ENCODE peak calls at places on chromosomes 16 and 17, in seven cellular contexts. U is neural progenitor cell, V is HCT116, Y is GM23338, N is PC-3, K is hepatocyte, E is MM.1S. Q is an unnamed sample.

GRCh38 chr17:48519427-48519826 is 11.4 kb downstream of the HOXB1 start:
- DNase-seq in U (no peak), V (no peak), Y (no peak), N (no peak), K (no peak), E (no peak), Q (no peak)

GRCh38 chr16:70375636-70376611 is 29.2 kb downstream of the DDX19A start:
- DNase-seq in U (no peak), V (no peak), Y (no peak), N (no peak), K (no peak), E (no peak), Q (no peak)

GRCh38 chr17:39769974-39770587 is 32.3 kb downstream of the GRB7 start:
- DNase-seq in U (no peak), V (peak), Y (no peak), N (peak), K (peak), E (peak), Q (peak)

GRCh38 chr17:81713556-81714411 is 1.7 kb downstream of the SLC25A10 start:
- DNase-seq in U (peak), V (no peak), Y (no peak), N (peak), K (peak), E (no peak), Q (no peak)

GRCh38 chr17:40598021-40598927 is 33.0 kb upstream of the CCR7 start:
- DNase-seq in U (no peak), V (no peak), Y (no peak), N (no peak), K (no peak), E (no peak), Q (no peak)

GRCh38 chr16:70158261-70158939 is 15.2 kb upstream of the CLEC18C start:
- DNase-seq in U (no peak), V (no peak), Y (peak), N (peak), K (peak), E (no peak), Q (no peak)

GRCh38 chr17:34616148-34616547 is 36.8 kb downstream of the TMEM132E start:
- DNase-seq in U (peak), V (no peak), Y (peak), N (no peak), K (peak), E (no peak), Q (no peak)

GRCh38 chr16:89863741-89864391 is 9.5 kb upstream of the TCF25 start:
- DNase-seq in U (no peak), V (no peak), Y (no peak), N (no peak), K (no peak), E (peak), Q (peak)

GRCh38 chr16:3029499-3030127 is 5.8 kb downstream of the THOC6 start:
- DNase-seq in U (no peak), V (no peak), Y (peak), N (no peak), K (peak), E (no peak), Q (peak)

GRCh38 chr16:4006441-4006989 is 109.7 kb downstream of the ADCY9 start:
- DNase-seq in U (no peak), V (no peak), Y (no peak), N (no peak), K (no peak), E (no peak), Q (no peak)

GRCh38 chr17:61457226-61457983 is 5.2 kb downstream of the TBX4 start:
- DNase-seq in U (peak), V (no peak), Y (peak), N (no peak), K (no peak), E (no peak), Q (peak)

GRCh38 chr17:80811181-80812105 is 180.2 kb upstream of the CHMP6 start:
- DNase-seq in U (no peak), V (no peak), Y (no peak), N (no peak), K (no peak), E (no peak), Q (no peak)

GRCh38 chr17:69314246-69315030 is 12.5 kb downstream of the ABCA5 start:
- DNase-seq in U (peak), V (no peak), Y (peak), N (no peak), K (no peak), E (no peak), Q (no peak)

GRCh38 chr16:50202926-50203624 is 50.0 kb downstream of the TENT4B start:
- DNase-seq in U (no peak), V (peak), Y (no peak), N (peak), K (peak), E (no peak), Q (peak)

GRCh38 chr16:75341934-75342811 is 90.7 kb upstream of the BCAR1 start:
- DNase-seq in U (no peak), V (no peak), Y (no peak), N (peak), K (peak), E (no peak), Q (peak)

GRCh38 chr16:62620259-62620658 is 584.0 kb upstream of the CDH8 start:
- DNase-seq in U (no peak), V (no peak), Y (no peak), N (no peak), K (no peak), E (no peak), Q (peak)

GRCh38 chr17:21072623-21073278 is 29.9 kb upstream of the USP22 start:
- DNase-seq in U (no peak), V (no peak), Y (no peak), N (no peak), K (no peak), E (no peak), Q (no peak)

GRCh38 chr16:84985079-84986065 is 26.0 kb downstream of the ZDHHC7 start:
- DNase-seq in U (no peak), V (no peak), Y (no peak), N (peak), K (no peak), E (no peak), Q (peak)

GRCh38 chr17:81722184-81723120 is 10.4 kb downstream of the SLC25A10 start:
- DNase-seq in U (no peak), V (no peak), Y (no peak), N (peak), K (peak), E (peak), Q (peak)

GRCh38 chr17:32287804-32288511 is 22.3 kb downstream of the RHBDL3 start:
- DNase-seq in U (no peak), V (no peak), Y (no peak), N (no peak), K (no peak), E (no peak), Q (no peak)

DNA sequence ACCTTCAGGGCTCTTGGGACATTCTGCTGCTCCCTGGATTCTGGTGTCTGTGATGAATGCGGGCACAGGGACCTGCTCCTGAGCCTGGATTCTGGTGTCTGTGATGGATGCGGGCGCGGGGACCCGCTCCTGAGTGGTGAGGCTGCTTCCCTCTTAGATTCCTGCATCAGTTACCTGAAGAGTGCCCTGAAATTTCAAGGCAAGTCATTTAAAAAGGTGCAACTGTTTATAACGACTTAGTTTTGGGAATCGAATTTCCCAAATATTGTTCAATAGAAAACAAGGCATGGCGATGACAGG is 7.0 kb downstream of the TMEM204 start:
- DNase-seq in U (no peak), V (no peak), Y (no peak), N (no peak), K (no peak), E (no peak), Q (no peak)
- H3K4me2 ChIP-seq in U (no peak), V (no peak), Y (no peak), N (no peak), K (no peak), E (no peak), Q (no peak)

GRCh38 chr17:63622571-63623390 is 564 bp downstream of the MAP3K3 start:
- DNase-seq in U (peak), V (no peak), Y (peak), N (peak), K (peak), E (peak), Q (peak)
- TF ChIP-seq EZH2phosphoT487 in U (no peak), V (no peak), Y (no peak), N (no peak), K (no peak), E (no peak), Q (no peak)

DNA sequence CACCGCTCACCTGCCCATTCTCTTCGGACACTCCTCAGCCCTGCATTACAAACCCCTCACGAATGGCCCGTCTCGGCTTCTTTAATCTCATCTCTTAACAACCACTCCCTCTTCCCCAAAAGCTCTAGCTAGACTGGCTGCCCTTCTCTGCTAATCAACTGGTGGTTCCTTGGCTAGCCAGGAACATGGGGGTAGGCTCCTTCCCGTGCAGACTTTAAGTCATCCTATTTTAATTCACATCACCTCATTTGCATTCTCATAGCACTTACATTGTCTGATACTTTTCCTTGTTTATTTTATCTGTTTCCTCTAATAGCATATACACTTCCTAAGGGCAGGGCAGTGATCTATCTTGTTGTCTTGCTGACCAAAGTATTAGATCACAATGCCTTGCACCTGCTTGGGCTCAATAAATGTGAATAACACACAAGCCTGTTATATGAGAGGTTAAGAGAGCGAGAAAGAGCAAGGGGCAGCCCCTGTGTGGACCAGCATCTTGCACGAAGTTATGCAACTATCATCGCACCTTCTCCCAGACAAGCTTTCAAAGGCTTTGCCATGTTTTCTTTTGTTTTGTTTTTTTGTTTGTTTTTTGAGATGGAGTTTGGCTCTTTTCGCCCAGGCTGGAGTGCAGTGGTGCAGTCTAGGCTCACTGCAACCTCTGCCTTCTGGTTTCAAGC is 9.8 kb downstream of the TP53 start:
- DNase-seq in U (peak), V (no peak), Y (peak), N (no peak), K (no peak), E (no peak), Q (no peak)
- TF ChIP-seq EZH2 in U (no peak), V (no peak), Y (no peak), N (no peak), K (no peak), E (no peak), Q (no peak)

GRCh38 chr16:72532896-72533295 is 360.9 kb upstream of the PMFBP1 start:
- DNase-seq in U (no peak), V (no peak), Y (peak), N (no peak), K (no peak), E (no peak), Q (no peak)

GRCh38 chr16:72530434-72530833 is 358.5 kb upstream of the PMFBP1 start:
- DNase-seq in U (no peak), V (peak), Y (peak), N (peak), K (no peak), E (peak), Q (peak)
- H3K4me2 ChIP-seq in U (no peak), V (no peak), Y (no peak), N (peak), K (no peak), E (no peak), Q (no peak)

GRCh38 chr17:77801545-77802332 is 156.8 kb upstream of the TNRC6C start:
- DNase-seq in U (peak), V (no peak), Y (no peak), N (no peak), K (no peak), E (no peak), Q (no peak)

GRCh38 chr17:77802811-77803220 is 155.7 kb upstream of the TNRC6C start:
- DNase-seq in U (peak), V (no peak), Y (peak), N (no peak), K (peak), E (no peak), Q (peak)

GRCh38 chr17:77800832-77801231 is 157.7 kb upstream of the TNRC6C start:
- DNase-seq in U (no peak), V (no peak), Y (no peak), N (no peak), K (no peak), E (no peak), Q (no peak)

GRCh38 chr17:77803726-77804125 is 154.8 kb upstream of the TNRC6C start:
- DNase-seq in U (no peak), V (no peak), Y (no peak), N (no peak), K (no peak), E (no peak), Q (no peak)

DNA sequence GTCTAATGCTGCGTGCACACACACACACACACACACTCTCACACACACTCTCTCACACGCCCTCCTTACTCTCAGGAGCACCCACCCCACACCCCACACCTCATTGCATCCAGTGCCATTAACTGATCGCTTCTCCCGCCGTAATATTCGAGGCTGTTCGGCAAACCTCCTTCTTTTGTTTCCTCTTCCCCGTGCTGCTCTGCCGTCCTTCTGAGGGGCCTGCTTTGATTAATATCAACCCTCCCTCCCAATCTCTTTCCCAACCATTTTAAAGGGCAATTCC is 156.2 kb upstream of the TNRC6C start:
- DNase-seq in U (no peak), V (no peak), Y (no peak), N (no peak), K (no peak), E (no peak), Q (no peak)
- TF ChIP-seq EZH2phosphoT487 in U (no peak), V (no peak), Y (no peak), N (no peak), K (no peak), E (no peak), Q (no peak)

DNA sequence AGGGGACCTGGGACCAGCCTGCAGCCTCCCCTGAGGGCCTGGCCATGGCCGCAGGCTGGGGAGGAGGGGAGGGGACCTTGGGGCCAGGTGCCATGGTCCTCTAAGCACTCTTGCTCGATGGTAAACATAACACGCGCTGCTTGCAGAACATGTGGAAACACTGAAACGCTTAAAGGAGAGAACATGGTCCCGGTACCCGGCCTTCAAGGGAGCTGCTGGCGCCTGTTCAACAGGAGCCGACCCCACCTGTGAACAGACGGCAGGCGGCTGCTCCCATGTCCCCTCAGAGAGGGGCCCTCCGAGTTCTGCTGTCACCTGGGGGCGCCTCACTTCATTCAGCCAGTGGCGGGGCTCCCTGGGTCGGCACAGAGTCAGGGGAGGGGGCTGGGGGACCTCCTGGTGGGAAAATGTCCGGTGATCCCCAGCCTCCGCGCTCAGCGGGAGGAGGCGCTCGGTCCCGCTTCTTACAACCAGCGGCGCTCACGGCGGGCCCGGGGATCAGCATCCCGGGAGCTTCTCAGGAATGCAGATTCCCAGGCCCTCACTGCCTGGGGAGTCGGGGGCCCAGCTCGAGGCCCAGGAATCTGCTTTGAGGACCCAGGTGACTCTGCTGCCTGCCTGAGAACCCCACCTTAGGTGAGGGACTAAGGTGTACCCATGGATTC is 854 bp upstream of the SSTR5 start:
- DNase-seq in U (no peak), V (no peak), Y (no peak), N (no peak), K (no peak), E (no peak), Q (no peak)
- TF ChIP-seq EZH2 in U (no peak), V (no peak), Y (no peak), N (no peak), K (peak), E (no peak), Q (no peak)

DNA sequence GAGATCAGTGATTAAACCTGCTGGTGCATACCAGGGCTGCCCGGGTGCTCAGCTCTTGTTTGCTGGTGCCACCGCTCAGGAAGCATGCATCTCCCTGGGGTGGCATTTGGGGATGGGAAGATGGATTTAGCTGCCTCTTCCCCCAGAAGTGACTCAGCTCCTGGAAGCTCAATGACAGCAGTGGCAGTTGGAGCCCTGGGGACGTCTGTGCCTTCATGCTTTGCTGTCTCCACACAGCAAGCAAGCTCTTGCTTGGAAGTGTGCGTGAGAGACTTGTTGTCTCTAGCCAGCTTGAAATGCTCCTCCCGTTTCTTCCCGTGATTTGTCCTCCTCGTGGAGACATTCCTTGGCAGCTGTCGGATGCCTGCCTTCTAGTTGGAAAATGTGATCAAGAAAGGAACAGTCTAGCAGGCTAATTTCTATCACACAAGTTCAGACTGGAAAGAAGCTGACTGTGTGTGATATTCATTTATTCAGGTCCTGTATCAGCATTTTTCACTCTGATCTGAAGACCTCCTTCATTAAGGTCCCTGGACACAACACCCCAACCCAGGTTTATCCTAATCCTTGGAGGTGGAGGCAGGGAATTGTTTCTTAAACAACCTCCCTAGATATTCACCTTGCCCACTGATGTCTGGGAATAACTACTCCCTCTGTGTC is 73.0 kb downstream of the BMERB1 start:
- DNase-seq in U (no peak), V (no peak), Y (no peak), N (no peak), K (no peak), E (no peak), Q (peak)
- H3K4me2 ChIP-seq in U (no peak), V (peak), Y (no peak), N (no peak), K (no peak), E (no peak), Q (peak)